ENCODE peak calls at places on chromosome 7, in five cellular contexts. S, A, H, B and K are unnamed samples.

GRCh38 chr7:52009195-52009594 is 692.6 kb upstream of the COBL start:
- DNase-seq in S (no peak), A (no peak), H (no peak), B (no peak), K (no peak)

GRCh38 chr7:1906988-1907745 is 237.1 kb downstream of the ELFN1 start:
- DNase-seq in S (no peak), A (no peak), H (no peak), B (no peak), K (no peak)

GRCh38 chr7:100607111-100607510 is 4.9 kb downstream of the PCOLCE start:
- DNase-seq in S (no peak), A (peak; percentile 47), H (no peak), B (no peak), K (no peak)

GRCh38 chr7:32879460-32879859 is 12.1 kb downstream of the KBTBD2 start:
- DNase-seq in S (no peak), A (peak; percentile 19), H (no peak), B (no peak), K (peak; percentile 29)

GRCh38 chr7:150368098-150368883 is at the start of gene REPIN1:
- DNase-seq in S (peak; percentile 96), A (peak; percentile 46), H (peak; percentile 66), B (no peak), K (peak; percentile 58)

GRCh38 chr7:122520961-122521555 is 177.9 kb downstream of the RNF133 start:
- DNase-seq in S (no peak), A (no peak), H (no peak), B (no peak), K (no peak)

GRCh38 chr7:86257894-86258293 is 385.8 kb upstream of the GRM3 start:
- DNase-seq in S (no peak), A (no peak), H (no peak), B (no peak), K (no peak)

GRCh38 chr7:106625678-106626301 is 35.2 kb downstream of the CCDC71L start:
- DNase-seq in S (no peak), A (no peak), H (no peak), B (no peak), K (no peak)

GRCh38 chr7:8274589-8274988 is 12.6 kb upstream of the ICA1 start:
- DNase-seq in S (no peak), A (peak; percentile 14), H (no peak), B (no peak), K (peak; percentile 40)

GRCh38 chr7:75739796-75740672 is 1.3 kb upstream of the HIP1 start:
- DNase-seq in S (no peak), A (no peak), H (no peak), B (no peak), K (no peak)

GRCh38 chr7:78232806-78233205 is 434.2 kb downstream of the PHTF2 start:
- DNase-seq in S (no peak), A (no peak), H (no peak), B (no peak), K (no peak)

GRCh38 chr7:77543910-77544309 is 6.8 kb downstream of the PTPN12 start:
- DNase-seq in S (no peak), A (no peak), H (no peak), B (no peak), K (no peak)